ENCODE peak calls at places on chromosomes 12 and 14, in six cellular contexts. One of them, this sample, is unnamed.

GRCh38 chr14:81517798-81518398 is 15.8 kb downstream of the SEL1L start:
- ATAC-seq in A549: no peak
- ATAC-seq in GM12878: no peak
- ATAC-seq in HepG2: peak; percentile 78
- ATAC-seq in upper lobe of left lung: no peak
- ATAC-seq in K562: no peak
- ATAC-seq in this sample: peak; percentile 90

GRCh38 chr12:119005085-119005484 is 23.7 kb downstream of the SRRM4 start:
- ATAC-seq in A549: no peak
- ATAC-seq in GM12878: no peak
- ATAC-seq in HepG2: no peak
- ATAC-seq in upper lobe of left lung: no peak
- ATAC-seq in K562: no peak
- ATAC-seq in this sample: no peak

GRCh38 chr12:47205532-47206449 is 126.0 kb upstream of the AMIGO2 start:
- ATAC-seq in A549: no peak
- ATAC-seq in GM12878: no peak
- ATAC-seq in HepG2: no peak
- ATAC-seq in upper lobe of left lung: no peak
- ATAC-seq in K562: peak; percentile 35
- ATAC-seq in this sample: no peak

GRCh38 chr12:41709463-41710285 is 435.0 kb downstream of the GXYLT1 start:
- ATAC-seq in A549: peak; percentile 82
- ATAC-seq in GM12878: peak; percentile 19
- ATAC-seq in HepG2: no peak
- ATAC-seq in upper lobe of left lung: peak; percentile 76
- ATAC-seq in K562: no peak
- ATAC-seq in this sample: peak; percentile 41

GRCh38 chr12:14167005-14167628 is 185.7 kb upstream of the GRIN2B start:
- ATAC-seq in A549: peak; percentile 68
- ATAC-seq in GM12878: peak; percentile 70
- ATAC-seq in HepG2: peak; percentile 29
- ATAC-seq in upper lobe of left lung: no peak
- ATAC-seq in K562: peak; percentile 61
- ATAC-seq in this sample: no peak

GRCh38 chr14:21734457-21735074 is 60.9 kb upstream of the OR4E1 start:
- ATAC-seq in A549: no peak
- ATAC-seq in GM12878: peak; percentile 64
- ATAC-seq in HepG2: peak; percentile 79
- ATAC-seq in upper lobe of left lung: no peak
- ATAC-seq in K562: peak; percentile 55
- ATAC-seq in this sample: no peak

GRCh38 chr12:47184813-47185212 is 105.1 kb upstream of the AMIGO2 start:
- ATAC-seq in A549: no peak
- ATAC-seq in GM12878: no peak
- ATAC-seq in HepG2: no peak
- ATAC-seq in upper lobe of left lung: no peak
- ATAC-seq in K562: no peak
- ATAC-seq in this sample: no peak

GRCh38 chr12:124538194-124539082 is 29.0 kb downstream of the NCOR2 start:
- ATAC-seq in A549: no peak
- ATAC-seq in GM12878: no peak
- ATAC-seq in HepG2: peak; percentile 60
- ATAC-seq in upper lobe of left lung: peak; percentile 1
- ATAC-seq in K562: peak; percentile 26
- ATAC-seq in this sample: peak; percentile 8

GRCh38 chr14:60233251-60233650 is 15.8 kb upstream of the PPM1A start:
- ATAC-seq in A549: peak; percentile 43
- ATAC-seq in GM12878: no peak
- ATAC-seq in HepG2: peak; percentile 89
- ATAC-seq in upper lobe of left lung: no peak
- ATAC-seq in K562: no peak
- ATAC-seq in this sample: no peak

GRCh38 chr12:80700327-80700726 is 7.1 kb upstream of the MYF6 start:
- ATAC-seq in A549: no peak
- ATAC-seq in GM12878: no peak
- ATAC-seq in HepG2: no peak
- ATAC-seq in upper lobe of left lung: no peak
- ATAC-seq in K562: no peak
- ATAC-seq in this sample: no peak

GRCh38 chr12:11758087-11758837 is 108.8 kb downstream of the ETV6 start:
- ATAC-seq in A549: no peak
- ATAC-seq in GM12878: peak; percentile 15
- ATAC-seq in HepG2: no peak
- ATAC-seq in upper lobe of left lung: no peak
- ATAC-seq in K562: no peak
- ATAC-seq in this sample: peak; percentile 64

GRCh38 chr12:8712572-8712971 is 14.8 kb downstream of the RIMKLB start:
- ATAC-seq in A549: no peak
- ATAC-seq in GM12878: no peak
- ATAC-seq in HepG2: no peak
- ATAC-seq in upper lobe of left lung: no peak
- ATAC-seq in K562: peak; percentile 40
- ATAC-seq in this sample: no peak

GRCh38 chr14:30227871-30228270 is 300.2 kb upstream of the PRKD1 start:
- ATAC-seq in A549: no peak
- ATAC-seq in GM12878: no peak
- ATAC-seq in HepG2: no peak
- ATAC-seq in upper lobe of left lung: no peak
- ATAC-seq in K562: no peak
- ATAC-seq in this sample: peak; percentile 58

GRCh38 chr12:103441437-103442186 is 54.2 kb downstream of the C12orf42 start:
- ATAC-seq in A549: no peak
- ATAC-seq in GM12878: peak; percentile 98
- ATAC-seq in HepG2: no peak
- ATAC-seq in upper lobe of left lung: no peak
- ATAC-seq in K562: no peak
- ATAC-seq in this sample: no peak

GRCh38 chr14:23447634-23448353 is 12.3 kb upstream of the MYH7 start:
- ATAC-seq in A549: no peak
- ATAC-seq in GM12878: peak; percentile 27
- ATAC-seq in HepG2: peak; percentile 29
- ATAC-seq in upper lobe of left lung: no peak
- ATAC-seq in K562: no peak
- ATAC-seq in this sample: no peak

GRCh38 chr12:3441435-3441834 is 49.6 kb upstream of the PRMT8 start:
- ATAC-seq in A549: no peak
- ATAC-seq in GM12878: no peak
- ATAC-seq in HepG2: no peak
- ATAC-seq in upper lobe of left lung: no peak
- ATAC-seq in K562: no peak
- ATAC-seq in this sample: no peak

GRCh38 chr12:81284137-81284536 is 206.3 kb downstream of the ACSS3 start:
- ATAC-seq in A549: no peak
- ATAC-seq in GM12878: no peak
- ATAC-seq in HepG2: no peak
- ATAC-seq in upper lobe of left lung: no peak
- ATAC-seq in K562: no peak
- ATAC-seq in this sample: no peak

GRCh38 chr12:82708507-82708906 is 21.8 kb downstream of the TMTC2 start:
- ATAC-seq in A549: no peak
- ATAC-seq in GM12878: no peak
- ATAC-seq in HepG2: peak; percentile 48
- ATAC-seq in upper lobe of left lung: no peak
- ATAC-seq in K562: no peak
- ATAC-seq in this sample: peak; percentile 41

GRCh38 chr12:91493308-91493707 is 310.7 kb upstream of the DCN start:
- ATAC-seq in A549: no peak
- ATAC-seq in GM12878: no peak
- ATAC-seq in HepG2: no peak
- ATAC-seq in upper lobe of left lung: no peak
- ATAC-seq in K562: no peak
- ATAC-seq in this sample: no peak

GRCh38 chr12:17016116-17016864 is 410.3 kb upstream of the LMO3 start:
- ATAC-seq in A549: no peak
- ATAC-seq in GM12878: no peak
- ATAC-seq in HepG2: no peak
- ATAC-seq in upper lobe of left lung: no peak
- ATAC-seq in K562: no peak
- ATAC-seq in this sample: no peak

GRCh38 chr12:124884587-124885438 is 21.1 kb upstream of the SCARB1 start:
- ATAC-seq in A549: peak; percentile 42
- ATAC-seq in GM12878: peak; percentile 95
- ATAC-seq in HepG2: peak; percentile 74
- ATAC-seq in upper lobe of left lung: no peak
- ATAC-seq in K562: peak; percentile 87
- ATAC-seq in this sample: no peak

GRCh38 chr14:20642182-20642581 is 691 bp upstream of the OR6S1 start:
- ATAC-seq in A549: no peak
- ATAC-seq in GM12878: no peak
- ATAC-seq in HepG2: no peak
- ATAC-seq in upper lobe of left lung: no peak
- ATAC-seq in K562: no peak
- ATAC-seq in this sample: no peak

GRCh38 chr14:75310295-75311059 is 31.8 kb downstream of the FOS start:
- ATAC-seq in A549: peak; percentile 45
- ATAC-seq in GM12878: no peak
- ATAC-seq in HepG2: no peak
- ATAC-seq in upper lobe of left lung: peak; percentile 84
- ATAC-seq in K562: no peak
- ATAC-seq in this sample: peak; percentile 89

DNA sequence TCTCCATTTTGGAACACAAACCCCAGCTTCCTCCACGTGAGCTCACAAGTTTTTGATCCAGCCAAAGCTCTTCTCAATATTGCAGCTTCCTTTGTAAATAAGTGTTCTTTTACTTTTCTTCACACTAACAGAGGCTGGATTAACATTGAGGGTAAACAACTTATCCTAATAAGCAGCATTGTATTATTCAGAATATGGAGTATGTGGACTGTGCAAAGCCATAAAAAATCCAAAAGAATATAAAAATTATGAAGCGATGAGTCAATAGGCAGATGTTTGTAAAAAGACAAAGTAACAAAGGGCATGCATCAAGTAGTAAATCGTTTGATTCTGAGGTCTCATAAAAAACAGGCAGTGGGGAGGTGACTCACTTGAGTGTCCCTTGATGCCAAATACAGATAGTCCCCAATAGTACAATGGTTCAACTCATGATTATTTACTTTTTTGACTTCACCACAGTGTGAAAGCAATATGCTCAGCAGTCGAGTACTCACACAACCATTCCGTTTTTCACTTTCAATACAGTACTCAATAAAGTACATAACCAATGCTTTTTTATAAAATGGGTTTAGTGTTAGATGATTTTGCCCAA is 23.1 kb upstream of the KCNK10 start:
- ATAC-seq in A549: no peak
- ATAC-seq in GM12878: no peak
- ATAC-seq in HepG2: peak; percentile 91
- ATAC-seq in upper lobe of left lung: no peak
- ATAC-seq in K562: no peak
- ATAC-seq in this sample: no peak
- TF ChIP-seq EP300 in A549: no peak
- TF ChIP-seq EP300 in GM12878: no peak
- TF ChIP-seq EP300 in HepG2: no peak
- TF ChIP-seq EP300 in upper lobe of left lung: no peak
- TF ChIP-seq EP300 in K562: no peak
- TF ChIP-seq EP300 in this sample: no peak

GRCh38 chr12:28190321-28191017 is at the start of gene CCDC91:
- ATAC-seq in A549: peak; percentile 94
- ATAC-seq in GM12878: peak; percentile 94
- ATAC-seq in HepG2: peak; percentile 96
- ATAC-seq in upper lobe of left lung: peak; percentile 93
- ATAC-seq in K562: peak; percentile 90
- ATAC-seq in this sample: peak; percentile 92
- TF ChIP-seq EP300 in A549: no peak
- TF ChIP-seq EP300 in GM12878: no peak
- TF ChIP-seq EP300 in HepG2: no peak
- TF ChIP-seq EP300 in upper lobe of left lung: peak; percentile 83
- TF ChIP-seq EP300 in K562: peak; percentile 70
- TF ChIP-seq EP300 in this sample: no peak

DNA sequence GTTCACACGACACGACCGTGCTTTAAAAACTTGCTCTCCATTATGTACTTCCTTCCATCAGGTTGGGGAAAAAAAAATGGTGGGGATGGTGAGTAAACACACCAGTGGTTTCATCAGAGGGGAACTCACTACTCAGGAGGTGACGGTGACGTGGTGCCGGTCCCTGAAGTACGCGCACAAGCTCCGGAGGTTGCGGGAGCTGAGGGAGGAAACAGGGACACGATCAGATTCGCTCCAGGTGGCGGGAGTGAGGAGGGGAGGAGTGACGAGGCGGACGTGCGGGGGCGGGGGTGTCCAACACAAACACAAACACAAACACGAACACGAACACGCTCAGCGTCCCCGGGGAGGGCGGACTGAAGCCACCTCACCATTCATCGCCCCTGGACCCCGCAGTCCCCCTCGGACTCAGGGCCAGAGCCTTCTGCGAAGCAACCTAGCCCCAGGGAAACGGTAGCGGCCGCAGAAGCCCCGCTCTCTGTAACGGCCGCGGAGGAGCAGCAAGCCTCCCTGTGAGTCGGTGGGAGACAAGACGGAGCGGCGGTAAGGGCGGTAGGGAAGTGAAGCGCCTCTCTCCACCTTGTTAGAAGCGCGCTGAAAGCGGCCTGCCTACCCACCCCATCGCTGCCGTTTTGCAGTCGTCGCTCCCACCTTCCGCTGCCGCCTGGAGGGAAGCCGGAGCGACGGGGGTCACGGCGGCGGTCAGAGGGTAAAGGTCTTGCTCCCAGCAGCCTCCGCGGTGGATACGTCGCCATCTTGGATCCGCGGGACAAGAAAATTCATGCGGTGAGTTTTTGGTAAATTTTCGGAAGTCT is at the start of gene CNOT2:
- ATAC-seq in A549: peak; percentile 93
- ATAC-seq in GM12878: peak; percentile 85
- ATAC-seq in HepG2: peak; percentile 89
- ATAC-seq in upper lobe of left lung: peak; percentile 96
- ATAC-seq in K562: peak; percentile 87
- ATAC-seq in this sample: peak; percentile 95
- TF ChIP-seq EP300 in A549: no peak
- TF ChIP-seq EP300 in GM12878: peak; percentile 58
- TF ChIP-seq EP300 in HepG2: no peak
- TF ChIP-seq EP300 in upper lobe of left lung: peak; percentile 35
- TF ChIP-seq EP300 in K562: peak; percentile 40
- TF ChIP-seq EP300 in this sample: no peak

GRCh38 chr14:90999299-90999698 is 61.1 kb downstream of the RPS6KA5 start:
- ATAC-seq in A549: no peak
- ATAC-seq in GM12878: no peak
- ATAC-seq in HepG2: no peak
- ATAC-seq in upper lobe of left lung: no peak
- ATAC-seq in K562: peak; percentile 56
- ATAC-seq in this sample: peak; percentile 86
- TF ChIP-seq EP300 in A549: no peak
- TF ChIP-seq EP300 in GM12878: no peak
- TF ChIP-seq EP300 in HepG2: no peak
- TF ChIP-seq EP300 in upper lobe of left lung: no peak
- TF ChIP-seq EP300 in K562: no peak
- TF ChIP-seq EP300 in this sample: no peak

DNA sequence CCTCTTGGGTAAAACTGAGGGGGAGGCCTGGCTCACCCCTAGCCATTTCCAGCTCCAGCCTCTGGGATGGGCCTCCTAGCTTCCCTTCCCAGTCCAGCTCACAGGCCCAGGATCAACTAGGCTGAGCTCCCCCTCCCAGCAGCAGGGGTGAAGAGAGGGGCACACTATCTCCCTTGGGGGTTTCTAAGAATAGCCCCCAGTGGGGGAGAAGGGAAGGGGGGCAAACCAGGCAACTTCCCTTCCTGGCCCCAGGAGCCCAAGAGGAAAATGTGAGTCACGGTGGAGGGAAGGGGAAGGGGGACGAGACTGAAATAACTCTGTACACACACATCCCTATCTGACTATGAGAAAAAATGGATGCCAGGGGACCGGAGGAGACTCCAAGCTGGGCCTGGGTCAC is 9.0 kb downstream of the ADCY6 start:
- ATAC-seq in A549: no peak
- ATAC-seq in GM12878: peak; percentile 23
- ATAC-seq in HepG2: no peak
- ATAC-seq in upper lobe of left lung: no peak
- ATAC-seq in K562: no peak
- ATAC-seq in this sample: peak; percentile 39
- TF ChIP-seq EP300 in A549: no peak
- TF ChIP-seq EP300 in GM12878: no peak
- TF ChIP-seq EP300 in HepG2: no peak
- TF ChIP-seq EP300 in upper lobe of left lung: no peak
- TF ChIP-seq EP300 in K562: no peak
- TF ChIP-seq EP300 in this sample: no peak

This sample was measured in gastroesophageal sphincter.